ENCODE peak calls at places on chromosome 16, in nine cellular contexts. F is fibroblast of the aortic adventitia, X is cardiac fibroblast, L is lung, D is PC-3, B is tibial artery, R is AG04450, U is OCI-LY7, H is cardiac muscle cell. E is an unnamed sample.

GRCh38 chr16:57577691-57578224 is 35.3 kb downstream of the ADGRG5 start:
- DNase-seq in F (no peak), X (no peak), L (peak), D (no peak), B (peak), R (no peak), U (no peak), H (no peak), E (peak)

GRCh38 chr16:13427943-13428342 is 492.0 kb upstream of the ERCC4 start:
- DNase-seq in F (no peak), X (no peak), L (no peak), D (no peak), B (no peak), R (no peak), U (no peak), H (no peak), E (no peak)

GRCh38 chr16:87584271-87584670 is 18.0 kb upstream of the JPH3 start:
- DNase-seq in F (peak), X (peak), L (no peak), D (peak), B (no peak), R (no peak), U (no peak), H (no peak), E (no peak)

GRCh38 chr16:17972460-17972943 is 364.0 kb downstream of the NPIPA8 start:
- DNase-seq in F (no peak), X (no peak), L (no peak), D (no peak), B (no peak), R (no peak), U (no peak), H (no peak), E (no peak)

GRCh38 chr16:15879255-15879804 is 9.1 kb downstream of the CEP20 start:
- DNase-seq in F (peak), X (peak), L (no peak), D (peak), B (no peak), R (peak), U (no peak), H (no peak), E (no peak)

GRCh38 chr16:630024-630814 is 566 bp upstream of the WFIKKN1 start:
- DNase-seq in F (no peak), X (no peak), L (no peak), D (no peak), B (no peak), R (no peak), U (no peak), H (no peak), E (peak)

GRCh38 chr16:53090591-53091507 is 36.1 kb downstream of the CHD9 start:
- DNase-seq in F (peak), X (peak), L (peak), D (no peak), B (peak), R (peak), U (peak), H (no peak), E (peak)

GRCh38 chr16:67298277-67298676 is 18.9 kb downstream of the PLEKHG4 start:
- DNase-seq in F (no peak), X (no peak), L (no peak), D (no peak), B (no peak), R (no peak), U (no peak), H (no peak), E (no peak)

GRCh38 chr16:2514333-2515179 is 804 bp downstream of the ATP6V0C start:
- DNase-seq in F (no peak), X (no peak), L (peak), D (no peak), B (no peak), R (no peak), U (peak), H (no peak), E (no peak)

GRCh38 chr16:83054302-83054701 is 427.5 kb downstream of the CDH13 start:
- DNase-seq in F (no peak), X (peak), L (no peak), D (no peak), B (no peak), R (no peak), U (no peak), H (no peak), E (no peak)

GRCh38 chr16:51763072-51763658 is 612.1 kb upstream of the SALL1 start:
- DNase-seq in F (no peak), X (no peak), L (no peak), D (no peak), B (no peak), R (no peak), U (no peak), H (peak), E (no peak)

GRCh38 chr16:81445143-81445922 is 725 bp downstream of the CMIP start:
- DNase-seq in F (no peak), X (peak), L (no peak), D (no peak), B (no peak), R (no peak), U (peak), H (peak), E (peak)

GRCh38 chr16:57175896-57176295 is 9.9 kb downstream of the PSME3IP1 start:
- DNase-seq in F (peak), X (no peak), L (no peak), D (no peak), B (no peak), R (no peak), U (no peak), H (no peak), E (no peak)

GRCh38 chr16:78731785-78732184 is 632.3 kb downstream of the WWOX start:
- DNase-seq in F (no peak), X (no peak), L (no peak), D (no peak), B (no peak), R (no peak), U (no peak), H (no peak), E (no peak)

GRCh38 chr16:11060856-11061255 is 116.5 kb downstream of the CLEC16A start:
- DNase-seq in F (no peak), X (no peak), L (no peak), D (no peak), B (peak), R (no peak), U (no peak), H (no peak), E (no peak)

GRCh38 chr16:66477028-66477515 is 50.0 kb downstream of the BEAN1 start:
- DNase-seq in F (no peak), X (no peak), L (no peak), D (no peak), B (no peak), R (no peak), U (no peak), H (no peak), E (peak)

GRCh38 chr16:87363771-87364476 is 19.7 kb downstream of the FBXO31 start:
- DNase-seq in F (peak), X (no peak), L (no peak), D (no peak), B (no peak), R (no peak), U (no peak), H (no peak), E (peak)

GRCh38 chr16:78005881-78006280 is 16.5 kb upstream of the CLEC3A start:
- DNase-seq in F (no peak), X (no peak), L (no peak), D (no peak), B (no peak), R (no peak), U (peak), H (peak), E (no peak)

GRCh38 chr16:12393208-12393607 is 410.5 kb downstream of the CPPED1 start:
- DNase-seq in F (no peak), X (no peak), L (no peak), D (no peak), B (no peak), R (no peak), U (no peak), H (no peak), E (no peak)

GRCh38 chr16:12391974-12392373 is 411.7 kb downstream of the CPPED1 start:
- DNase-seq in F (no peak), X (no peak), L (no peak), D (no peak), B (no peak), R (no peak), U (no peak), H (no peak), E (no peak)

GRCh38 chr16:12390644-12391043 is 413.0 kb downstream of the CPPED1 start:
- DNase-seq in F (peak), X (peak), L (no peak), D (peak), B (no peak), R (no peak), U (no peak), H (no peak), E (no peak)

GRCh38 chr16:12390074-12390473 is 413.5 kb downstream of the SNX29 start:
- DNase-seq in F (no peak), X (no peak), L (no peak), D (peak), B (no peak), R (peak), U (no peak), H (no peak), E (no peak)

DNA sequence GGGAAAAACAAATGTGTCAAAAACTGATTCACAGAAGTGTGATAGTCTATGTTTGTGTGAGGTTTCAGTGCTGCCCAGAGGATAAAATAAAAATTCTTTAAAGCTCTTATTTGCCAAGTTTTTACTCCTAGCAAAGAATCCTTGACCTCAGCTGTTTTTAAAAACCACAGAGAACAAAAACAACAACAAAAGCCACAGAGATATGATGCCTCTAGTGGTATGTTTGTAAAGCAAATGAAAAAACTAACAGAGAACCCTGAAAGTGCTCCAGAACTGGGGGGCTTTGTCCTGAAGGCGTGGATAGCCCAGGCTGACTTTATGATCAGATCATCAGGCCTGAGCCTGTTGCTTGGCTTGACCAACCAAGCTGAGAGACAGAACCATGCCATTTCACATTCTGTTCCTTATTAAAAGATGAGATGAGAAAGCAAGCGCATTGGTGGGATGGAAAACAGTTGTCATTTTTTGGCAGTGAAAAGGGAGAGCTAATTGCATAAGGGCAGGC is 411.1 kb downstream of the CPPED1 start:
- DNase-seq in F (no peak), X (peak), L (no peak), D (no peak), B (no peak), R (no peak), U (no peak), H (no peak), E (peak)
- TF ChIP-seq CTCF in F (peak), X (peak), L (no peak), D (peak), B (no peak), R (no peak), U (peak), H (no peak), E (no peak)

GRCh38 chr16:84467709-84468108 is 36.8 kb downstream of the MEAK7 start:
- DNase-seq in F (no peak), X (no peak), L (no peak), D (no peak), B (no peak), R (no peak), U (no peak), H (no peak), E (no peak)
- H3K4me3 ChIP-seq in F (no peak), X (no peak), L (no peak), D (no peak), B (no peak), R (no peak), U (no peak), H (no peak), E (no peak)

GRCh38 chr16:27779719-27780161 is 229.8 kb downstream of the KATNIP start:
- DNase-seq in F (peak), X (peak), L (peak), D (no peak), B (no peak), R (no peak), U (peak), H (peak), E (peak)
- TF ChIP-seq CTCF in F (peak), X (peak), L (no peak), D (no peak), B (no peak), R (peak), U (peak), H (peak), E (peak)

GRCh38 chr16:56102159-56102798 is 89.0 kb upstream of the GNAO1 start:
- DNase-seq in F (peak), X (no peak), L (no peak), D (no peak), B (no peak), R (no peak), U (no peak), H (peak), E (peak)
- H3K4me3 ChIP-seq in F (no peak), X (no peak), L (no peak), D (no peak), B (peak), R (no peak), U (no peak), H (no peak), E (no peak)

DNA sequence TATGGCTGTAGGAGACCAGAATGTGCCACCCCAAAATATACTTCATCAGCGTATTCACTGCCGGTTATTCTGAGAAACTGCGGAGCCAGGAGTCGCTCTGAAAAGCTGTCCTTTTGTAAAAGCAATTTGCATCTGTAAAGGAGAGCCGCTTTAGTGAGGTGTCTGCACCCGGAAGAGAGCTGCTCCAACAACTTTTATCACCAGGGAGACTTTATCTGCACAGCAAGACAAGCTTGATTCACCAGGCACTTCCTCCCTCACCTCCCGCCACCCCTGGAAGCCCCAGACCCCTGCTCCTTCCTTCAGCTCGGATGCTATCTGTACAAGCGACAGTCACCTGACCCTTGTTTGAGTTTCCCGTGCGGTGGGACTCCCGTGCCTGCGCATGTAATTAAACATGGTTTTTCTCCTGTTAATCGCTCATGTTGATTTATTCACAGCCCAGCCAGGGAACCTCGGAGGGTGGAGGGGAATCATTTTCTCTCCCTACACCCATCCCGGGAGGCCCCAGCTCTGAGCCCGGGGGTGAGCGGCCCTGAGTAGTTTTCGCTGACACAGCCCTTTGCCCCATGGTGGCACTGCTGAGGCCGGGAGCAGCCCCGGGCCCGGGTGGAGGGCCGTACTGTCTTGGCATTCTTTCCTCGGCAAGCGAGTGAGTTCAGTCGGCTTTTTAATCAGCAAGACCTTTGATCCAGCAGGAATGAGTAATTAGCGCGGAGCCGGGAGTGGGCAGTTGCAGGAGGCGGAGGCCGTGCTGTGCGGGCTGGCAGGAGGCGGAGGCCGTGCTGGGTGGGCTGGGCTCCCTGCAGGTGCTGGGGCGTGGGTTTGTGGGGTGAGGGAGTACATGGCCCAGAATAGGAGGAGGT is 222.7 kb upstream of the CIBAR2 start:
- DNase-seq in F (no peak), X (no peak), L (no peak), D (peak), B (no peak), R (no peak), U (peak), H (peak), E (no peak)
- TF ChIP-seq CTCF in F (no peak), X (no peak), L (no peak), D (no peak), B (no peak), R (no peak), U (peak), H (peak), E (no peak)

DNA sequence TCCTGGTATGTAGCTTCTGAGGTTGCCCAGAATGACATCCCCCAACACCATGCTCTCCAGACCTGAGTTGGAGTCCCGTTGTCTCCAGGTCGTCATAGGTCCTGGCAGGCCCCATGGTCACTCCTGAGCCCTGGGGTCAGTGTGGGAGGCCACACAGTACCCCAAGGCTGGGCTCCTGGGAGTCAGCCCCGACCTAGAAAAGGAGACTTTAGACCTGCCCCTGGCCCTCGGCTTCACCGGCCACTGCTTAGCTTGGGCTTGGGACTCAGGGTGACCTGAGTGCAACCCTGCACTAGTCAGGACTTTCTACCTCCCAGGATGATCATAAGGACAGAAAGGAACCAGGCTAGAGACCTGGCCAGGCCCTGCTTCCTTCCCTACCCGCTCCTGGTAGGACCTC is 65.8 kb downstream of the PRMT7 start:
- DNase-seq in F (no peak), X (no peak), L (no peak), D (no peak), B (no peak), R (no peak), U (no peak), H (no peak), E (no peak)
- H3K4me3 ChIP-seq in F (no peak), X (no peak), L (no peak), D (no peak), B (no peak), R (no peak), U (no peak), H (no peak), E (no peak)

E was measured in uterus.